ENCODE peak calls at places on chromosome 6, in five cellular contexts. M is GM23248, E is HCT116, W is neural progenitor cell, T is MM.1S. H is an unnamed sample.

GRCh38 chr6:25370175-25371036 is 91.2 kb downstream of the CARMIL1 start:
- DNase-seq in M (no peak), E (no peak), W (no peak), T (peak; percentile 46), H (no peak)

GRCh38 chr6:3615391-3616380 is 135.8 kb downstream of the PXDC1 start:
- DNase-seq in M (no peak), E (no peak), W (no peak), T (no peak), H (no peak)

GRCh38 chr6:111646942-111647341 is 41.3 kb upstream of the TRAF3IP2 start:
- DNase-seq in M (peak; percentile 84), E (no peak), W (no peak), T (no peak), H (no peak)

GRCh38 chr6:94362061-94362864 is 942.9 kb upstream of the EPHA7 start:
- DNase-seq in M (no peak), E (no peak), W (no peak), T (no peak), H (no peak)

GRCh38 chr6:111743859-111744692 is 129.2 kb downstream of the FYN start:
- DNase-seq in M (peak; percentile 81), E (no peak), W (no peak), T (no peak), H (no peak)

GRCh38 chr6:9131616-9132015 is 696.3 kb upstream of the SLC35B3 start:
- DNase-seq in M (no peak), E (no peak), W (no peak), T (peak; percentile 22), H (no peak)

GRCh38 chr6:6058054-6058444 is 51.3 kb upstream of the NRN1 start:
- DNase-seq in M (no peak), E (no peak), W (no peak), T (no peak), H (no peak)

GRCh38 chr6:52361347-52361944 is 505 bp upstream of the PAQR8 start:
- DNase-seq in M (peak; percentile 58), E (no peak), W (no peak), T (no peak), H (no peak)

GRCh38 chr6:101163611-101164010 is 229.9 kb upstream of the GRIK2 start:
- DNase-seq in M (no peak), E (no peak), W (peak; percentile 19), T (no peak), H (no peak)

GRCh38 chr6:22838346-22838745 is 269.0 kb downstream of the HDGFL1 start:
- DNase-seq in M (peak; percentile 12), E (no peak), W (no peak), T (no peak), H (no peak)

GRCh38 chr6:93819189-93819588 is 399.8 kb upstream of the EPHA7 start:
- DNase-seq in M (no peak), E (no peak), W (no peak), T (no peak), H (no peak)

GRCh38 chr6:108608453-108609275 is 47.9 kb downstream of the FOXO3 start:
- DNase-seq in M (no peak), E (no peak), W (peak; percentile 34), T (peak; percentile 91), H (peak; percentile 8)

GRCh38 chr6:19303381-19303780 is 533.8 kb upstream of the ID4 start:
- DNase-seq in M (peak; percentile 16), E (no peak), W (no peak), T (peak; percentile 46), H (no peak)

GRCh38 chr6:109595998-109596397 is 95.0 kb downstream of the AK9 start:
- DNase-seq in M (peak; percentile 61), E (peak; percentile 18), W (peak; percentile 44), T (peak; percentile 26), H (peak; percentile 52)

GRCh38 chr6:14987490-14987889 is 258.4 kb upstream of the JARID2 start:
- DNase-seq in M (no peak), E (no peak), W (no peak), T (no peak), H (no peak)

GRCh38 chr6:29631860-29632731 is 887 bp downstream of the GABBR1 start:
- DNase-seq in M (peak; percentile 58), E (no peak), W (peak; percentile 78), T (peak; percentile 53), H (peak; percentile 10)

GRCh38 chr6:125611573-125612399 is 137.6 kb upstream of the HEY2 start:
- DNase-seq in M (no peak), E (no peak), W (peak; percentile 74), T (no peak), H (no peak)

GRCh38 chr6:22053385-22053997 is 243.3 kb downstream of the PRL start:
- DNase-seq in M (no peak), E (no peak), W (no peak), T (no peak), H (no peak)

GRCh38 chr6:33410711-33411631 is at the start of gene PHF1:
- DNase-seq in M (peak; percentile 90), E (peak; percentile 60), W (no peak), T (no peak), H (no peak)

GRCh38 chr6:14831070-14831469 is 414.8 kb upstream of the JARID2 start:
- DNase-seq in M (no peak), E (no peak), W (no peak), T (no peak), H (no peak)

GRCh38 chr6:125859691-125860210 is 69.0 kb downstream of the NCOA7 start:
- DNase-seq in M (peak; percentile 63), E (no peak), W (no peak), T (no peak), H (no peak)

GRCh38 chr6:106084973-106085686 is 1.0 kb upstream of the PRDM1 start:
- DNase-seq in M (peak; percentile 51), E (no peak), W (peak; percentile 58), T (peak; percentile 33), H (peak; percentile 40)

GRCh38 chr6:14861491-14861943 is 384.4 kb upstream of the JARID2 start:
- DNase-seq in M (no peak), E (no peak), W (peak; percentile 24), T (no peak), H (no peak)

GRCh38 chr6:140281236-140281635 is 906.8 kb upstream of the CITED2 start:
- DNase-seq in M (no peak), E (no peak), W (no peak), T (no peak), H (peak; percentile 23)

GRCh38 chr6:107936162-107936909 is 21.7 kb downstream of the SEC63 start:
- DNase-seq in M (peak; percentile 13), E (no peak), W (no peak), T (no peak), H (no peak)

GRCh38 chr6:110395221-110395620 is 20.2 kb downstream of the DDO start:
- DNase-seq in M (no peak), E (no peak), W (no peak), T (no peak), H (no peak)

GRCh38 chr6:13613029-13613594 is 2.0 kb upstream of the NOL7 start:
- DNase-seq in M (no peak), E (no peak), W (no peak), T (no peak), H (no peak)
- H3K4me2 ChIP-seq in M (no peak overlapping the region), E (no peak overlapping the region), W (peak overlapping the region; percentile 90), T (peak overlapping the region; percentile 83), H (peak overlapping the region; percentile 91)

DNA sequence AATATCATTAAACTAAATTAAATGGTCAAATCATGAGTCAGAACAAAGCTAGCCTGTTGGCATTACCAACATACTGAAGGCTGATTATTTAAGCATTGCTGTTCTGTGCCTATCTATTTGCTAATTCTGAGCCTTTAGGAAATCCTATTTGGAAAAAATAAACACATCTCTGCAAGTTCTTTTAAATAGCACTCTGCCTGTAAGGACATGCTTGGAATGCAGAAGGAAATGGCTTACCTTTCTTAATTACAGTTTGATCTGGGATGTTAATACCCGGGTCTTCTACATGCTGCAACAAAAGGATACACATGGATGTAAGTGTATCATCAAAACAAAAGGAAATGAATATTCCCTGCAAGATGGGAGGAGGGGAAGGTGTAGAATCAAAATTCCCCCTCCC is 8.3 kb downstream of the TFAP2A start:
- DNase-seq in M (no peak), E (no peak), W (no peak), T (no peak), H (peak; percentile 59)
- TF ChIP-seq EZH2 in M (no peak), E (no peak), W (no peak), T (no peak), H (no peak)

GRCh38 chr6:136036601-136037000 is 185.1 kb downstream of the PDE7B start:
- DNase-seq in M (no peak), E (no peak), W (no peak), T (no peak), H (no peak)

GRCh38 chr6:136037246-136037884 is 185.9 kb downstream of the PDE7B start:
- DNase-seq in M (no peak), E (no peak), W (no peak), T (no peak), H (no peak)

GRCh38 chr6:136036071-136036380 is 184.5 kb downstream of the PDE7B start:
- DNase-seq in M (no peak), E (no peak), W (no peak), T (no peak), H (no peak)

GRCh38 chr6:136034422-136034821 is 182.9 kb downstream of the PDE7B start:
- DNase-seq in M (no peak), E (no peak), W (no peak), T (no peak), H (no peak)

DNA sequence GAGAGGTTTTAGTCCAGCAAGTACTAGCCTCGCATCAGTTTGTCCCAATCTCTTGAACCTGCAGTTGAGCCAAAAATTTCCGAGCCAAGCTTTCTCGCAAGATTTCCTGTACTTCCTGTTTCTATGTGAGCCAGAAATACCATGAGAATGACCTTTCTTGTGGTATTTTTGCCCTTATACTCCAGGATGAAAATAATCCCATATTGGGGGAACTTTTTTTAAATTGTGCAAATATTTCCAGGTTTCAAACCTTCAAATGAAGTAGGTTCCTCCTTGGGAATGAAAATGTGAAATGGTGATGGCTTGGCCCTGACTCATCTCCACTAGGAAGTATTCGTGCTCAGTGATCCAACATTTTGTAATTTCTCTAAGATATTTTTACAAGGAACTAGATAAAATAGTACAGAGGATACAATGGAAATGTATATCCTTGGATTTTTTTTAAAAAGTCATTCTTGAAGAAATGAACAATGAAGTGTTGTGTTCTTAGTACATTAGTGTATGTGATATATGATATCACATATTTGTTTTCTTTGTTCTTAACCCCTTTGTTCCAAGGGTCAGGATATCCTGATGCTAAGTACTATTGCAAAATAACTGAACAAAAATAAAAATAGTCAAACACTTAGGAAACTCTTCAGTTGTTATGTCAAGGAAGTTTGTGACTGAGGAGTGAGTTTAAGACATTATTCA is 184.0 kb downstream of the PDE7B start:
- DNase-seq in M (peak; percentile 73), E (no peak), W (no peak), T (no peak), H (no peak)
- TF ChIP-seq EZH2phosphoT487 in M (no peak), E (no peak), W (no peak), T (no peak), H (no peak)

GRCh38 chr6:42112351-42112750 is 30.1 kb downstream of the C6orf132 start:
- DNase-seq in M (no peak), E (no peak), W (no peak), T (no peak), H (no peak)

GRCh38 chr6:42118162-42119001 is 24.0 kb downstream of the C6orf132 start:
- DNase-seq in M (peak; percentile 82), E (no peak), W (no peak), T (no peak), H (peak; percentile 90)

GRCh38 chr6:42120895-42121865 is 21.2 kb downstream of the C6orf132 start:
- DNase-seq in M (peak; percentile 64), E (no peak), W (no peak), T (no peak), H (peak; percentile 56)

GRCh38 chr6:42113929-42114636 is 28.3 kb downstream of the C6orf132 start:
- DNase-seq in M (peak; percentile 20), E (peak; percentile 75), W (no peak), T (no peak), H (peak; percentile 85)

GRCh38 chr6:42117843-42118161 is 24.6 kb downstream of the C6orf132 start:
- DNase-seq in M (no peak), E (no peak), W (no peak), T (no peak), H (no peak)
- H3K4me2 ChIP-seq in M (no peak overlapping the region), E (peak overlapping the region; percentile 74), W (no peak overlapping the region), T (no peak overlapping the region), H (peak overlapping the region; percentile 41)

H was measured in PC-3.